ENCODE peak calls at places on chromosomes 3 and 15, in ten cellular contexts. One of them, this sample, is unnamed.

GRCh38 chr3:130955481-130955880 is 61.6 kb downstream of the ATP2C1 start:
- DNase-seq in kidney: no peak
- DNase-seq in stomach: no peak
- DNase-seq in cardiac fibroblast: no peak
- DNase-seq in heart right ventricle: no peak
- DNase-seq in SK-N-SH: no peak
- DNase-seq in lower lobe of right lung: no peak
- DNase-seq in sigmoid colon: no peak
- DNase-seq in AG09309: no peak
- DNase-seq in A549: no peak
- DNase-seq in this sample: no peak

GRCh38 chr3:186520957-186521842 is 23.0 kb downstream of the CRYGS start:
- DNase-seq in kidney: no peak
- DNase-seq in stomach: no peak
- DNase-seq in cardiac fibroblast: no peak
- DNase-seq in heart right ventricle: no peak
- DNase-seq in SK-N-SH: no peak
- DNase-seq in lower lobe of right lung: no peak
- DNase-seq in sigmoid colon: no peak
- DNase-seq in AG09309: no peak
- DNase-seq in A549: no peak
- DNase-seq in this sample: no peak

GRCh38 chr15:100121285-100121684 is 220.5 kb downstream of the ADAMTS17 start:
- DNase-seq in kidney: no peak
- DNase-seq in stomach: no peak
- DNase-seq in cardiac fibroblast: no peak
- DNase-seq in heart right ventricle: no peak
- DNase-seq in SK-N-SH: no peak
- DNase-seq in lower lobe of right lung: no peak
- DNase-seq in sigmoid colon: no peak
- DNase-seq in AG09309: no peak
- DNase-seq in A549: no peak
- DNase-seq in this sample: peak

GRCh38 chr15:71730277-71731144 is 79.8 kb upstream of the NR2E3 start:
- DNase-seq in kidney: no peak
- DNase-seq in stomach: peak
- DNase-seq in cardiac fibroblast: peak
- DNase-seq in heart right ventricle: no peak
- DNase-seq in SK-N-SH: peak
- DNase-seq in lower lobe of right lung: no peak
- DNase-seq in sigmoid colon: no peak
- DNase-seq in AG09309: no peak
- DNase-seq in A549: peak
- DNase-seq in this sample: peak

GRCh38 chr3:107644631-107645030 is 121.9 kb downstream of the BBX start:
- DNase-seq in kidney: no peak
- DNase-seq in stomach: no peak
- DNase-seq in cardiac fibroblast: peak
- DNase-seq in heart right ventricle: no peak
- DNase-seq in SK-N-SH: no peak
- DNase-seq in lower lobe of right lung: no peak
- DNase-seq in sigmoid colon: no peak
- DNase-seq in AG09309: no peak
- DNase-seq in A549: no peak
- DNase-seq in this sample: no peak

GRCh38 chr3:143850877-143851276 is 2.6 kb upstream of the SLC9A9 start:
- DNase-seq in kidney: no peak
- DNase-seq in stomach: no peak
- DNase-seq in cardiac fibroblast: peak
- DNase-seq in heart right ventricle: no peak
- DNase-seq in SK-N-SH: no peak
- DNase-seq in lower lobe of right lung: no peak
- DNase-seq in sigmoid colon: no peak
- DNase-seq in AG09309: no peak
- DNase-seq in A549: no peak
- DNase-seq in this sample: no peak

GRCh38 chr3:140342668-140343067 is 335.2 kb upstream of the TRIM42 start:
- DNase-seq in kidney: no peak
- DNase-seq in stomach: no peak
- DNase-seq in cardiac fibroblast: no peak
- DNase-seq in heart right ventricle: no peak
- DNase-seq in SK-N-SH: no peak
- DNase-seq in lower lobe of right lung: no peak
- DNase-seq in sigmoid colon: no peak
- DNase-seq in AG09309: no peak
- DNase-seq in A549: no peak
- DNase-seq in this sample: no peak

GRCh38 chr3:94307588-94307987 is 244.7 kb downstream of the NSUN3 start:
- DNase-seq in kidney: no peak
- DNase-seq in stomach: no peak
- DNase-seq in cardiac fibroblast: no peak
- DNase-seq in heart right ventricle: no peak
- DNase-seq in SK-N-SH: no peak
- DNase-seq in lower lobe of right lung: no peak
- DNase-seq in sigmoid colon: no peak
- DNase-seq in AG09309: no peak
- DNase-seq in A549: no peak
- DNase-seq in this sample: no peak

GRCh38 chr3:33578325-33579180 is 138.3 kb upstream of the UBP1 start:
- DNase-seq in kidney: no peak
- DNase-seq in stomach: no peak
- DNase-seq in cardiac fibroblast: peak
- DNase-seq in heart right ventricle: no peak
- DNase-seq in SK-N-SH: no peak
- DNase-seq in lower lobe of right lung: no peak
- DNase-seq in sigmoid colon: no peak
- DNase-seq in AG09309: no peak
- DNase-seq in A549: peak
- DNase-seq in this sample: peak

GRCh38 chr3:146493221-146493620 is 23.9 kb upstream of the PLSCR2 start:
- DNase-seq in kidney: no peak
- DNase-seq in stomach: no peak
- DNase-seq in cardiac fibroblast: peak
- DNase-seq in heart right ventricle: no peak
- DNase-seq in SK-N-SH: no peak
- DNase-seq in lower lobe of right lung: no peak
- DNase-seq in sigmoid colon: no peak
- DNase-seq in AG09309: no peak
- DNase-seq in A549: no peak
- DNase-seq in this sample: peak

DNA sequence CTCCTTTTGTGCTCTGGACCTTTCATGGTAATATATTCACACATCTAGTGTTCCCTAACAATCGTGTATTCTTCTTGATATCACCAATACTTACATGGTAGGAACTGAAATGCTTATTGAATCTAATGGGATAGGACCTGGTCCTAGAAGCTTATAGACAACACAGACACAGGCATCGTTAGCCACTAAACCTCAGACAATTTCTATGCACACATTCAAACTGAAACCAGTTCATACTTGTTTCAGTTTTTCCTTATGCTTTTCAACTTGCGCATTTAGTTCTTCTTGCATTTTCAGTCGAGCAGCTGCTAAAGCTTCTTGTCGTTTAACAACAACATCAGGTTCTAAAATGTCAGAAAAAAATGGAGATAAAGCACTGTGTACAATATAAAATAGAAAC is 2.3 kb downstream of the SELENOS start:
- DNase-seq in kidney: no peak
- DNase-seq in stomach: no peak
- DNase-seq in cardiac fibroblast: no peak
- DNase-seq in heart right ventricle: no peak
- DNase-seq in SK-N-SH: no peak
- DNase-seq in lower lobe of right lung: no peak
- DNase-seq in sigmoid colon: no peak
- DNase-seq in AG09309: no peak
- DNase-seq in A549: no peak
- DNase-seq in this sample: no peak
- TF ChIP-seq CTCF in kidney: no peak
- TF ChIP-seq CTCF in stomach: no peak
- TF ChIP-seq CTCF in cardiac fibroblast: no peak
- TF ChIP-seq CTCF in heart right ventricle: no peak
- TF ChIP-seq CTCF in SK-N-SH: no peak
- TF ChIP-seq CTCF in lower lobe of right lung: no peak
- TF ChIP-seq CTCF in sigmoid colon: no peak
- TF ChIP-seq CTCF in AG09309: no peak
- TF ChIP-seq CTCF in A549: no peak
- TF ChIP-seq CTCF in this sample: no peak

GRCh38 chr15:83063555-83063954 is 3.5 kb downstream of the BTBD1 start:
- DNase-seq in kidney: no peak
- DNase-seq in stomach: no peak
- DNase-seq in cardiac fibroblast: no peak
- DNase-seq in heart right ventricle: no peak
- DNase-seq in SK-N-SH: no peak
- DNase-seq in lower lobe of right lung: no peak
- DNase-seq in sigmoid colon: no peak
- DNase-seq in AG09309: no peak
- DNase-seq in A549: no peak
- DNase-seq in this sample: no peak
- H3K4me3 ChIP-seq in kidney: peak
- H3K4me3 ChIP-seq in stomach: no peak
- H3K4me3 ChIP-seq in cardiac fibroblast: no peak
- H3K4me3 ChIP-seq in heart right ventricle: no peak
- H3K4me3 ChIP-seq in SK-N-SH: no peak
- H3K4me3 ChIP-seq in lower lobe of right lung: no peak
- H3K4me3 ChIP-seq in sigmoid colon: no peak
- H3K4me3 ChIP-seq in AG09309: no peak
- H3K4me3 ChIP-seq in A549: no peak
- H3K4me3 ChIP-seq in this sample: no peak

DNA sequence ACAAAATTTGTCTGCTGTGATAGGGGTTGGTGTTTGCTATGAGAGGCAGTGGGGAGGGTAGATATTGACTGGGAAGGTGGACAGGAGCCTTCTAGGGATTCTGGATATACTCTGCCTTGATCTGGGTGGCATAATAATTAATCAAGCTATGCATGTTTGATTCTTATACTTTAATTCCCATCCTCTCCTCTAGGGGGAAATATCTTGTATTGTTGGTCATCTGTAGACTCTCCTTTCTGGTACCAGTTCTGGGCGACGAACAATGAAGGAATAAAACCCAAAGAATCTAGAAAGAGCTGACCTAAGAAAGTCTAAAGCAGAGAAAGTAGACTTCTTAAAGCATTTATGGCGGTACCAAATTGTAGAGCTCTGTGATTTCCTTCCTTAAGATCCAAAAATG is 198.2 kb upstream of the STRIT1 start:
- DNase-seq in kidney: no peak
- DNase-seq in stomach: no peak
- DNase-seq in cardiac fibroblast: no peak
- DNase-seq in heart right ventricle: no peak
- DNase-seq in SK-N-SH: no peak
- DNase-seq in lower lobe of right lung: no peak
- DNase-seq in sigmoid colon: no peak
- DNase-seq in AG09309: no peak
- DNase-seq in A549: peak
- DNase-seq in this sample: no peak
- TF ChIP-seq CTCF in kidney: no peak
- TF ChIP-seq CTCF in stomach: no peak
- TF ChIP-seq CTCF in cardiac fibroblast: no peak
- TF ChIP-seq CTCF in heart right ventricle: no peak
- TF ChIP-seq CTCF in SK-N-SH: peak
- TF ChIP-seq CTCF in lower lobe of right lung: no peak
- TF ChIP-seq CTCF in sigmoid colon: no peak
- TF ChIP-seq CTCF in AG09309: no peak
- TF ChIP-seq CTCF in A549: no peak
- TF ChIP-seq CTCF in this sample: no peak

GRCh38 chr3:98534168-98534567 is 2.4 kb downstream of the GPR15 start:
- DNase-seq in kidney: no peak
- DNase-seq in stomach: no peak
- DNase-seq in cardiac fibroblast: no peak
- DNase-seq in heart right ventricle: no peak
- DNase-seq in SK-N-SH: no peak
- DNase-seq in lower lobe of right lung: no peak
- DNase-seq in sigmoid colon: no peak
- DNase-seq in AG09309: no peak
- DNase-seq in A549: no peak
- DNase-seq in this sample: no peak
- H3K4me3 ChIP-seq in kidney: no peak
- H3K4me3 ChIP-seq in stomach: no peak
- H3K4me3 ChIP-seq in cardiac fibroblast: no peak
- H3K4me3 ChIP-seq in heart right ventricle: no peak
- H3K4me3 ChIP-seq in SK-N-SH: no peak
- H3K4me3 ChIP-seq in lower lobe of right lung: no peak
- H3K4me3 ChIP-seq in sigmoid colon: no peak
- H3K4me3 ChIP-seq in AG09309: no peak
- H3K4me3 ChIP-seq in A549: no peak
- H3K4me3 ChIP-seq in this sample: no peak

GRCh38 chr3:61855211-61855610 is 293.8 kb downstream of the PTPRG start:
- DNase-seq in kidney: no peak
- DNase-seq in stomach: no peak
- DNase-seq in cardiac fibroblast: peak
- DNase-seq in heart right ventricle: no peak
- DNase-seq in SK-N-SH: no peak
- DNase-seq in lower lobe of right lung: no peak
- DNase-seq in sigmoid colon: no peak
- DNase-seq in AG09309: no peak
- DNase-seq in A549: no peak
- DNase-seq in this sample: peak
- TF ChIP-seq CTCF in kidney: no peak
- TF ChIP-seq CTCF in stomach: no peak
- TF ChIP-seq CTCF in cardiac fibroblast: no peak
- TF ChIP-seq CTCF in heart right ventricle: no peak
- TF ChIP-seq CTCF in SK-N-SH: no peak
- TF ChIP-seq CTCF in lower lobe of right lung: no peak
- TF ChIP-seq CTCF in sigmoid colon: no peak
- TF ChIP-seq CTCF in AG09309: no peak
- TF ChIP-seq CTCF in A549: no peak
- TF ChIP-seq CTCF in this sample: no peak

This sample was measured in choroid plexus epithelial cell.